ENCODE peak calls at places on chromosomes 4 and X, in six cellular contexts. K is HCT116, O is upper lobe of left lung, C is ovary, E is H54, L is right lobe of liver. G is an unnamed sample.

GRCh38 chrX:94576367-94577004 is 902.5 kb downstream of the FAM133A start:
- DNase-seq in L (no peak), K (no peak), E (no peak), C (no peak), O (no peak), G (no peak)

GRCh38 chr4:76579596-76580375 is 144.8 kb downstream of the SHROOM3 start:
- DNase-seq in C (no peak), L (no peak), O (no peak), E (no peak), K (no peak), G (no peak)

GRCh38 chr4:101921370-101921769 is 130.8 kb downstream of the BANK1 start:
- DNase-seq in C (no peak), O (no peak), L (no peak), K (no peak), E (no peak), G (no peak)

GRCh38 chr4:830776-831482 is 5.0 kb upstream of the CPLX1 start:
- DNase-seq in C (no peak), L (no peak), E (no peak), O (peak), K (no peak), G (no peak)

GRCh38 chr4:27090406-27090805 is 229.8 kb downstream of the STIM2 start:
- DNase-seq in L (no peak), E (no peak), C (no peak), K (no peak), O (no peak), G (no peak)

GRCh38 chrX:15356444-15356843 is 21.1 kb upstream of the PIGA start:
- DNase-seq in L (no peak), O (no peak), E (no peak), C (no peak), K (no peak), G (no peak)

GRCh38 chr4:56226579-56226978 is 160.7 kb downstream of the AASDH start:
- DNase-seq in C (no peak), K (no peak), E (no peak), O (no peak), L (no peak), G (no peak)

GRCh38 chr4:125639182-125639621 is 324.4 kb downstream of the FAT4 start:
- DNase-seq in C (no peak), O (peak), E (no peak), L (peak), K (no peak), G (no peak)

GRCh38 chr4:153126137-153126536 is 78.1 kb upstream of the TRIM2 start:
- DNase-seq in C (no peak), L (no peak), O (no peak), K (no peak), E (no peak), G (no peak)

GRCh38 chr4:1785592-1785991 is 7.5 kb upstream of the FGFR3 start:
- DNase-seq in L (no peak), E (no peak), C (no peak), K (no peak), O (no peak), G (no peak)

GRCh38 chrX:103536071-103536470 is 16.8 kb upstream of the RAB40A start:
- DNase-seq in O (no peak), K (no peak), C (peak), L (no peak), E (no peak), G (no peak)

GRCh38 chr4:54440394-54441223 is 211.5 kb downstream of the PDGFRA start:
- DNase-seq in C (no peak), K (peak), O (no peak), L (no peak), E (no peak), G (peak)

GRCh38 chrX:130075768-130076167 is 34.5 kb downstream of the ELF4 start:
- DNase-seq in E (no peak), C (no peak), L (no peak), K (no peak), O (no peak), G (peak)

GRCh38 chr4:127732623-127733199 is 2.5 kb downstream of the SLC25A31 start:
- DNase-seq in O (no peak), L (no peak), C (no peak), K (peak), E (no peak), G (peak)

GRCh38 chrX:103101280-103102042 is 8.5 kb upstream of the NXF3 start:
- DNase-seq in C (no peak), E (no peak), L (no peak), K (no peak), O (no peak), G (peak)

GRCh38 chrX:123210252-123210651 is 26.2 kb downstream of the GRIA3 start:
- DNase-seq in K (no peak), L (no peak), O (no peak), C (no peak), E (no peak), G (no peak)

GRCh38 chrX:113514906-113515305 is 674.3 kb upstream of the AMOT start:
- DNase-seq in O (no peak), K (no peak), L (no peak), E (no peak), C (no peak), G (no peak)

GRCh38 chrX:77924320-77924859 is 13.9 kb downstream of the ATP7A start:
- DNase-seq in K (no peak), E (no peak), C (no peak), O (no peak), L (no peak), G (peak)

GRCh38 chrX:30951003-30951402 is 61.9 kb upstream of the TAB3 start:
- DNase-seq in O (no peak), C (no peak), K (no peak), L (no peak), E (no peak), G (no peak)

GRCh38 chrX:1727531-1728027 is 112.7 kb downstream of the ASMT start:
- DNase-seq in C (no peak), L (no peak), O (no peak), E (peak), K (peak), G (no peak)

GRCh38 chr4:183540498-183540953 is 35.7 kb downstream of the ING2 start:
- DNase-seq in E (no peak), C (peak), L (no peak), O (no peak), K (no peak), G (no peak)

GRCh38 chr4:182764642-182765041 is 152.5 kb downstream of the DCTD start:
- DNase-seq in L (no peak), K (no peak), C (no peak), E (no peak), O (no peak), G (no peak)

GRCh38 chrX:63513825-63514574 is 162.9 kb upstream of the SPIN4 start:
- DNase-seq in C (no peak), K (no peak), E (no peak), L (no peak), O (no peak), G (no peak)

GRCh38 chr4:6071959-6072720 is 53.9 kb upstream of the C4orf50 start:
- DNase-seq in K (no peak), O (no peak), E (no peak), C (no peak), L (peak), G (no peak)

GRCh38 chrX:63128509-63128908 is 222.6 kb downstream of the SPIN4 start:
- DNase-seq in O (no peak), E (no peak), K (peak), L (peak), C (no peak), G (peak)

GRCh38 chrX:143461616-143462015 is 55.7 kb downstream of the SPANXN3 start:
- DNase-seq in O (no peak), E (no peak), L (no peak), K (no peak), C (no peak), G (no peak)

GRCh38 chr4:44447563-44448504 is 775 bp downstream of the KCTD8 start:
- DNase-seq in E (no peak), L (peak), O (peak), K (no peak), C (peak), G (peak)

GRCh38 chrX:103754401-103754800 is 22.2 kb upstream of the PLP1 start:
- DNase-seq in C (no peak), O (no peak), K (no peak), E (no peak), L (no peak), G (no peak)

GRCh38 chrX:26376037-26376708 is 160.2 kb downstream of the MAGEB5 start:
- DNase-seq in K (no peak), O (no peak), L (no peak), E (no peak), C (no peak), G (no peak)

GRCh38 chr4:152943673-152944072 is 7.5 kb downstream of the FHDC1 start:
- DNase-seq in E (no peak), O (no peak), K (no peak), L (no peak), C (no peak), G (peak)

GRCh38 chr4:127875791-127876190 is 4.9 kb upstream of the PLK4 start:
- DNase-seq in O (no peak), C (no peak), E (no peak), L (no peak), K (no peak), G (no peak)

GRCh38 chrX:149198980-149199732 is 305.9 kb downstream of the IDS start:
- DNase-seq in C (no peak), O (no peak), E (no peak), K (no peak), L (no peak), G (no peak)

GRCh38 chrX:154363706-154364439 is 10.6 kb downstream of the FLNA start:
- DNase-seq in O (peak), E (no peak), K (no peak), L (no peak), C (no peak), G (no peak)

GRCh38 chr4:56626963-56627362 is 54.1 kb downstream of the HOPX start:
- DNase-seq in O (peak), L (no peak), C (no peak), K (no peak), E (no peak), G (no peak)

GRCh38 chr4:101699441-101700117 is 91.0 kb upstream of the BANK1 start:
- DNase-seq in C (no peak), L (no peak), O (no peak), E (no peak), K (no peak), G (no peak)

GRCh38 chrX:67543818-67544217 is at the start of gene AR:
- DNase-seq in C (peak), O (peak), L (peak), E (peak), K (no peak), G (no peak)

GRCh38 chrX:39928704-39929439 is 168.9 kb downstream of the BCOR start:
- DNase-seq in L (no peak), O (no peak), K (no peak), C (no peak), E (no peak), G (no peak)

GRCh38 chr4:73998040-73999011 is at the start of gene CXCL5:
- DNase-seq in K (no peak), C (no peak), E (no peak), L (peak), O (peak), G (peak)

GRCh38 chrX:3295731-3296130 is 50.7 kb downstream of the MXRA5 start:
- DNase-seq in L (no peak), O (no peak), E (no peak), C (no peak), K (peak), G (no peak)

DNA sequence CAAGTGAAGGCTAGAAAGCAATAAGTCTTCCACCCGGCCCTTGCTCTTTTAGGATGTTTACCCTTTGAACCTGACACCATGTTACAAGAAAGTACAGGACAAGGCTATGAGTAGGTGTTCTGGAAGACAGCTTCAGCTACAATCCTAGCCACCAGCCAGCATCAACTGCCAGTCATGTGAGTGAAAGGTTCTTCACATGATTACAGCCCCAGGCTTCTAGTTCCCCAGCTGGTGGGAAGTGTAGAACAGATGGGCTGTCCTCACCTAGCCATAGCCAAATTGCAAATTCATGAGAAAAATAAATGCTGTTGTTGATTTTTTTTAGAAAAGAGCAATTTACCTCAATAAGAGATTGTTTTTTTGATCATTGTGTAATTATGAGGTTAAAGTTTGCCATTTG is 60.8 kb downstream of the GRXCR1 start:
- DNase-seq in C (no peak), O (no peak), L (no peak), E (no peak), K (no peak), G (no peak)
- TF ChIP-seq POLR2A in C (no peak), O (no peak), L (no peak), E (no peak), K (no peak), G (no peak)

GRCh38 chrX:79366888-79367749 is at the start of gene ITM2A:
- DNase-seq in E (no peak), O (peak), L (no peak), K (no peak), C (peak), G (peak)
- TF ChIP-seq POLR2A in E (no peak), O (no peak), L (no peak), K (no peak), C (peak), G (peak)

GRCh38 chrX:54044126-54044876 is at the start of gene PHF8:
- DNase-seq in K (peak), O (peak), L (peak), C (peak), E (peak), G (peak)
- TF ChIP-seq POLR2A in K (no peak), O (no peak), L (no peak), C (peak), E (no peak), G (peak)

GRCh38 chr4:139177888-139178609 is 1.0 kb upstream of the ELF2 start:
- DNase-seq in O (peak), K (peak), E (peak), C (peak), L (peak), G (peak)
- TF ChIP-seq POLR2A in O (peak), K (peak), E (peak), C (peak), L (peak), G (peak)

GRCh38 chr4:3533421-3533820 is 1.2 kb upstream of the LRPAP1 start:
- DNase-seq in O (no peak), K (no peak), E (no peak), L (no peak), C (no peak), G (no peak)

GRCh38 chr4:3530663-3531254 is 1.5 kb downstream of the LRPAP1 start:
- DNase-seq in L (no peak), O (peak), K (no peak), E (no peak), C (no peak), G (no peak)

GRCh38 chr4:3531306-3531886 is 826 bp downstream of the LRPAP1 start:
- DNase-seq in C (no peak), K (no peak), E (no peak), L (no peak), O (peak), G (no peak)

GRCh38 chr4:3532714-3533336 is 603 bp upstream of the LRPAP1 start:
- DNase-seq in O (no peak), L (no peak), E (no peak), K (no peak), C (no peak), G (no peak)

DNA sequence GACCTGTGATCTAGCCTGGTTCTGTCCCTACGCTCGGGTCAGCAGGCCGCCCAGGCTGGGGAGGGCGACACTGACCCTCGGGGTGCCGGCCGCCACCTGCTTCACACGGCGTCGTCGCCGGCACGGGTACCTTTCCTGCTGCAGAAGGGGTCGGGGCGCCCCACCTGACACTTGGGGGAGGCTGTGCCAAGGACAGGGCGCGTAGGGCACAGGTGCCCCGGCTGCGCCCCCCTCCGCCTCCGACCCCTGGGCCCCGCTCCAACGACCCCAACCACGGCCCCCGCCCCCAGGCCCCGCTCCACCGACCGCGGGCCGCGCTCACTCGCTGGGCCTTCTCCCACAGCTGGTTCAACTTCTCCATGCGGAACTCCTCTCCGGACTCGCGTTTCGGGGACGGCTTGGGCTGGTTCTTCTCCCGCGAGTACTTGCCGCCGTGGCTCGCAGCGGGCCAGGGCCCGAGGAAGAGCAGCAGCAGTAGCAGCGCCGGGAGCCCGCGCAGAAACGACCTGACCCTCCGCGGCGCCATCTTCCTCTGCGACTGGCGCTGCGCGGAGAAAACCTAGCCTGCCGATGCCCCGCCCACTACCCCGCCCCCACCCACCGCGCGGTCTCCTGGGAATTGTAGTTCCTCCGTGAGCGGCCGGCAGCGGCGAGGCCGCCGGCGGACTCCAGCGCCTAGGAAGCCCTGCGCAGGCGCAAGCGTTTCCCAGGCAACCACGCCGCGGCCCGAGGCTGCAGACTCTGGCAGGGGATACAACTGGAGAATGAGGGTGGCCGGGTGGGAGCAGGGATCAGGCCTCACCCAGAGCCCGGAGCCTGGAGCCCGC is at the start of gene LRPAP1:
- DNase-seq in L (peak), E (peak), O (peak), K (peak), C (peak), G (peak)
- TF ChIP-seq POLR2A in L (peak), E (peak), O (no peak), K (peak), C (peak), G (peak)

DNA sequence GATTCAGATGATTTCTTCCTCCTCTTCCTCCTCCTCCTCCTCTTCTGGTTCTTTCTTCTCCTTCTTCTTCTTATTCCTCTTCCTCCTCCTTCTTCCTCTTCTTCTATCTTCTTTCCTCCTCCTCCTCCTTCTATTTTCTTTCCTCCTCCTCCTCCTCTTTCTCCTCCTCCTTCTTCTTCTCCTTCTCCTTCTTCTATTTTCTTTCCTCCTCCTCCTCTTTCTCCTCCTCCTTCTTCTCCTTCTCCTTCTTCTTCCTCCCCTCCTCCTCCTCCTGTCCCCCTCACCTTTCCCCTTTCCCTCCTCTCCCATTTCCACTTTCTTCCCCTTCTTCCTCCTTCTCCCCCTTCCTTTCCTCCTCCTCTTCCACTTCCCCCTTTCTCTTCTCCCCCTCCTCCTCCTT is 68.3 kb downstream of the SORBS2 start:
- DNase-seq in K (no peak), C (no peak), L (no peak), E (no peak), O (no peak), G (no peak)
- TF ChIP-seq POLR2A in K (no peak), C (no peak), L (no peak), E (no peak), O (no peak), G (no peak)

DNA sequence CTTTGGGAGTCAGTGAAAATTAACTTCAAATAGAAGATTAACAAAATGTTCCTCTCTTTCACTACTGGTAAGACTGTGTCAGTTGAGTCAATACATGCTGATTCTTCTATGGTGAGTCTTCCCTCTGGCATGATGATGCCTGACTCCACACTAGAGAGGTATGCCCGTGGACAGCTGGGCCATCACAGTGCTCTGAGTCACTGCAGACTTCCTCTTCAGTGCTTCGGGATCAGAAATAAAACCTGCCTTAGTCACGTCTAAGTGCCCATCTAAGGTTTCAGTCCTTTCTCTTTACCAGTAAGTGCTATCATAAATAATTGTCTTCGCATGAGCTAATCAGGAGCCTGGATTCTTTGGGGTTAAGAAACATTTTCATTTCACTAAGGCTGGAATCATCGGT is 1.6 kb upstream of the ASB5 start:
- DNase-seq in O (no peak), L (no peak), E (peak), K (peak), C (no peak), G (no peak)
- TF ChIP-seq POLR2A in O (no peak), L (no peak), E (no peak), K (no peak), C (no peak), G (no peak)

DNA sequence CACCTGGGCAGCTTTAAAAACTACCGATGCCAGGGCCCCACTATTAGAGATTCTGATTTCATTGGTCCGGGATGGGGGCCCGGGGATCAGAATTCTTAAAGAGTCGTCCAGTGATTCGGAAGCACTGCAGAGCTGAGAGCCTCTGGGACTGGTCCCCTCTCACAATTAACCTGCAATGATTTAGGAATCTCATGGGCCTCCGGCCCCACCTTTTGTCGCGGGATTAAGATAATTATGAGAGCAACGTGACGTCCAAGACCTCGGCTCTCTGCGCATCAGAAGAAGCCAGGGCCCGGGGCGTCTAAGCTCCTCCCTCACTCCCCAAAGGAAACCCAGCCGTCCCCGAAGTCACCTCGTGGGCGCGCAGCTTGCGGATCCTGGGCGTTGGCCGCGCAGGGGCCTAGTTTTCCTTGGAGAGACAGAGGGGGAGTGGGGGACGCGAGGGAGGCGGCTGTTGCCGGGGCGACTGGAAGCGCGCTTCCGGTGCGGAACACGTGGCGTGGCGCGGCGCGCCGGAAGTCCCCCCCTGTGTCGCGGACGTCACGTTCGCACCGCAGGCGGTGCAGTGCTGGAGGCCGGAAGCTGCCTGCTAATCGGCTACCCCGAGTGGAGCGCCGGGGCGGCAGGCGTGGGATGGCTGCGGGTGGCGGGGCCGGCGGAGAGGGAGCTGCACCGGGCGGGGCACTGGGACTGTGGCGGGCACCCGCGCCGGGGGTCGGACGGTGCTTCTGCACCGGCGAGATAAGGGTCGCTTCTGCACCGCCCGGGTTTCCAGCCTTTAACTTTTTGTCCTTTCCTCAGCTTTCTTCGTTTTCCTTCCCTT is at the start of gene GEMIN8:
- DNase-seq in K (peak), C (peak), O (peak), L (peak), E (peak), G (peak)
- TF ChIP-seq POLR2A in K (no peak), C (peak), O (no peak), L (peak), E (peak), G (peak)